ENCODE peak calls at places on chromosomes 7 and 10, in six cellular contexts. One of them, this sample, is unnamed.
A peak's percentile ranks its signal among the peaks of the same experiment; 100 is the strongest.

GRCh38 chr7:65216469-65216868 is 157.2 kb upstream of the ZNF92 start:
- DNase-seq in IMR-90: peak; percentile 16
- DNase-seq in NCI-H748 treated with DMSO at 0.1 percent for 48 hours: peak; percentile 84
- DNase-seq in progenitor cell of endocrine pancreas: peak; percentile 61
- DNase-seq in Panc1: peak; percentile 17
- DNase-seq in kidney epithelial cell: no peak
- DNase-seq in this sample: peak; percentile 12

GRCh38 chr10:484925-485661 is 204.4 kb downstream of the DIP2C start:
- DNase-seq in IMR-90: no peak
- DNase-seq in NCI-H748 treated with DMSO at 0.1 percent for 48 hours: no peak
- DNase-seq in progenitor cell of endocrine pancreas: no peak
- DNase-seq in Panc1: no peak
- DNase-seq in kidney epithelial cell: no peak
- DNase-seq in this sample: no peak

GRCh38 chr10:71483135-71483534 is 86.4 kb downstream of the CDH23 start:
- DNase-seq in IMR-90: no peak
- DNase-seq in NCI-H748 treated with DMSO at 0.1 percent for 48 hours: no peak
- DNase-seq in progenitor cell of endocrine pancreas: no peak
- DNase-seq in Panc1: no peak
- DNase-seq in kidney epithelial cell: no peak
- DNase-seq in this sample: no peak

GRCh38 chr7:47653550-47654351 is 71.8 kb upstream of the TNS3 start:
- DNase-seq in IMR-90: peak; percentile 81
- DNase-seq in NCI-H748 treated with DMSO at 0.1 percent for 48 hours: no peak
- DNase-seq in progenitor cell of endocrine pancreas: no peak
- DNase-seq in Panc1: no peak
- DNase-seq in kidney epithelial cell: no peak
- DNase-seq in this sample: no peak

GRCh38 chr10:89591796-89592271 is 53.2 kb downstream of the PANK1 start:
- DNase-seq in IMR-90: peak; percentile 32
- DNase-seq in NCI-H748 treated with DMSO at 0.1 percent for 48 hours: no peak
- DNase-seq in progenitor cell of endocrine pancreas: no peak
- DNase-seq in Panc1: no peak
- DNase-seq in kidney epithelial cell: no peak
- DNase-seq in this sample: peak; percentile 54

GRCh38 chr7:14846405-14846804 is 56.1 kb downstream of the DGKB start:
- DNase-seq in IMR-90: no peak
- DNase-seq in NCI-H748 treated with DMSO at 0.1 percent for 48 hours: no peak
- DNase-seq in progenitor cell of endocrine pancreas: no peak
- DNase-seq in Panc1: no peak
- DNase-seq in kidney epithelial cell: no peak
- DNase-seq in this sample: no peak

GRCh38 chr10:80528185-80528700 is 9.5 kb upstream of the SH2D4B start:
- DNase-seq in IMR-90: no peak
- DNase-seq in NCI-H748 treated with DMSO at 0.1 percent for 48 hours: no peak
- DNase-seq in progenitor cell of endocrine pancreas: no peak
- DNase-seq in Panc1: no peak
- DNase-seq in kidney epithelial cell: no peak
- DNase-seq in this sample: no peak

GRCh38 chr7:78279035-78279434 is 480.5 kb downstream of the PHTF2 start:
- DNase-seq in IMR-90: peak; percentile 91
- DNase-seq in NCI-H748 treated with DMSO at 0.1 percent for 48 hours: no peak
- DNase-seq in progenitor cell of endocrine pancreas: no peak
- DNase-seq in Panc1: peak; percentile 63
- DNase-seq in kidney epithelial cell: peak; percentile 25
- DNase-seq in this sample: peak; percentile 38

GRCh38 chr7:158868754-158869410 is 12.5 kb downstream of the DYNC2I1 start:
- DNase-seq in IMR-90: no peak
- DNase-seq in NCI-H748 treated with DMSO at 0.1 percent for 48 hours: no peak
- DNase-seq in progenitor cell of endocrine pancreas: no peak
- DNase-seq in Panc1: no peak
- DNase-seq in kidney epithelial cell: no peak
- DNase-seq in this sample: no peak

GRCh38 chr7:75965617-75966016 is 28.8 kb downstream of the TMEM120A start:
- DNase-seq in IMR-90: no peak
- DNase-seq in NCI-H748 treated with DMSO at 0.1 percent for 48 hours: no peak
- DNase-seq in progenitor cell of endocrine pancreas: no peak
- DNase-seq in Panc1: no peak
- DNase-seq in kidney epithelial cell: no peak
- DNase-seq in this sample: no peak

GRCh38 chr10:6513509-6513908 is 66.6 kb downstream of the PRKCQ start:
- DNase-seq in IMR-90: no peak
- DNase-seq in NCI-H748 treated with DMSO at 0.1 percent for 48 hours: no peak
- DNase-seq in progenitor cell of endocrine pancreas: no peak
- DNase-seq in Panc1: no peak
- DNase-seq in kidney epithelial cell: no peak
- DNase-seq in this sample: no peak

GRCh38 chr7:80935971-80936370 is 17.1 kb upstream of the SEMA3C start:
- DNase-seq in IMR-90: no peak
- DNase-seq in NCI-H748 treated with DMSO at 0.1 percent for 48 hours: no peak
- DNase-seq in progenitor cell of endocrine pancreas: no peak
- DNase-seq in Panc1: no peak
- DNase-seq in kidney epithelial cell: no peak
- DNase-seq in this sample: no peak

GRCh38 chr10:131901181-131901829 is 497 bp downstream of the PPP2R2D start:
- DNase-seq in IMR-90: peak; percentile 4
- DNase-seq in NCI-H748 treated with DMSO at 0.1 percent for 48 hours: no peak
- DNase-seq in progenitor cell of endocrine pancreas: peak; percentile 43
- DNase-seq in Panc1: no peak
- DNase-seq in kidney epithelial cell: no peak
- DNase-seq in this sample: no peak

GRCh38 chr10:122504551-122504950 is 43.2 kb downstream of the HTRA1 start:
- DNase-seq in IMR-90: peak; percentile 94
- DNase-seq in NCI-H748 treated with DMSO at 0.1 percent for 48 hours: peak; percentile 6
- DNase-seq in progenitor cell of endocrine pancreas: no peak
- DNase-seq in Panc1: no peak
- DNase-seq in kidney epithelial cell: peak; percentile 70
- DNase-seq in this sample: peak; percentile 62

GRCh38 chr10:106708521-106708920 is 456.0 kb downstream of the SORCS1 start:
- DNase-seq in IMR-90: no peak
- DNase-seq in NCI-H748 treated with DMSO at 0.1 percent for 48 hours: no peak
- DNase-seq in progenitor cell of endocrine pancreas: no peak
- DNase-seq in Panc1: no peak
- DNase-seq in kidney epithelial cell: no peak
- DNase-seq in this sample: no peak

GRCh38 chr10:77629775-77630565 is 7.6 kb downstream of the KCNMA1 start:
- DNase-seq in IMR-90: peak; percentile 36
- DNase-seq in NCI-H748 treated with DMSO at 0.1 percent for 48 hours: no peak
- DNase-seq in progenitor cell of endocrine pancreas: no peak
- DNase-seq in Panc1: no peak
- DNase-seq in kidney epithelial cell: no peak
- DNase-seq in this sample: no peak

GRCh38 chr7:158043461-158044155 is 544.0 kb downstream of the PTPRN2 start:
- DNase-seq in IMR-90: no peak
- DNase-seq in NCI-H748 treated with DMSO at 0.1 percent for 48 hours: no peak
- DNase-seq in progenitor cell of endocrine pancreas: no peak
- DNase-seq in Panc1: no peak
- DNase-seq in kidney epithelial cell: no peak
- DNase-seq in this sample: no peak

GRCh38 chr10:7565871-7566270 is 100.9 kb downstream of the ITIH5 start:
- DNase-seq in IMR-90: no peak
- DNase-seq in NCI-H748 treated with DMSO at 0.1 percent for 48 hours: no peak
- DNase-seq in progenitor cell of endocrine pancreas: no peak
- DNase-seq in Panc1: no peak
- DNase-seq in kidney epithelial cell: no peak
- DNase-seq in this sample: no peak

GRCh38 chr7:2048531-2048930 is 184.2 kb downstream of the MAD1L1 start:
- DNase-seq in IMR-90: no peak
- DNase-seq in NCI-H748 treated with DMSO at 0.1 percent for 48 hours: no peak
- DNase-seq in progenitor cell of endocrine pancreas: no peak
- DNase-seq in Panc1: no peak
- DNase-seq in kidney epithelial cell: no peak
- DNase-seq in this sample: no peak

GRCh38 chr10:104337985-104338735 is at the start of gene ITPRIP:
- DNase-seq in IMR-90: peak; percentile 87
- DNase-seq in NCI-H748 treated with DMSO at 0.1 percent for 48 hours: no peak
- DNase-seq in progenitor cell of endocrine pancreas: peak; percentile 43
- DNase-seq in Panc1: no peak
- DNase-seq in kidney epithelial cell: no peak
- DNase-seq in this sample: no peak

GRCh38 chr10:86042161-86042560 is 324.4 kb downstream of the GRID1 start:
- DNase-seq in IMR-90: no peak
- DNase-seq in NCI-H748 treated with DMSO at 0.1 percent for 48 hours: no peak
- DNase-seq in progenitor cell of endocrine pancreas: no peak
- DNase-seq in Panc1: no peak
- DNase-seq in kidney epithelial cell: no peak
- DNase-seq in this sample: no peak

GRCh38 chr7:80677629-80678028 is 39.2 kb downstream of the CD36 start:
- DNase-seq in IMR-90: peak; percentile 26
- DNase-seq in NCI-H748 treated with DMSO at 0.1 percent for 48 hours: no peak
- DNase-seq in progenitor cell of endocrine pancreas: no peak
- DNase-seq in Panc1: no peak
- DNase-seq in kidney epithelial cell: no peak
- DNase-seq in this sample: no peak

GRCh38 chr7:147833549-147833948 is 757.0 kb upstream of the C7orf33 start:
- DNase-seq in IMR-90: no peak
- DNase-seq in NCI-H748 treated with DMSO at 0.1 percent for 48 hours: no peak
- DNase-seq in progenitor cell of endocrine pancreas: no peak
- DNase-seq in Panc1: no peak
- DNase-seq in kidney epithelial cell: no peak
- DNase-seq in this sample: no peak

GRCh38 chr10:43355749-43356371 is 15.6 kb upstream of the FXYD4 start:
- DNase-seq in IMR-90: no peak
- DNase-seq in NCI-H748 treated with DMSO at 0.1 percent for 48 hours: no peak
- DNase-seq in progenitor cell of endocrine pancreas: no peak
- DNase-seq in Panc1: peak; percentile 70
- DNase-seq in kidney epithelial cell: no peak
- DNase-seq in this sample: no peak

GRCh38 chr10:71877818-71878217 is 26.8 kb upstream of the PSAP start:
- DNase-seq in IMR-90: no peak
- DNase-seq in NCI-H748 treated with DMSO at 0.1 percent for 48 hours: no peak
- DNase-seq in progenitor cell of endocrine pancreas: no peak
- DNase-seq in Panc1: no peak
- DNase-seq in kidney epithelial cell: no peak
- DNase-seq in this sample: no peak

GRCh38 chr7:17448479-17449423 is 150.3 kb downstream of the AHR start:
- DNase-seq in IMR-90: peak; percentile 62
- DNase-seq in NCI-H748 treated with DMSO at 0.1 percent for 48 hours: no peak
- DNase-seq in progenitor cell of endocrine pancreas: no peak
- DNase-seq in Panc1: no peak
- DNase-seq in kidney epithelial cell: no peak
- DNase-seq in this sample: no peak

GRCh38 chr10:119412831-119413737 is 129.4 kb downstream of the RGS10 start:
- DNase-seq in IMR-90: peak; percentile 72
- DNase-seq in NCI-H748 treated with DMSO at 0.1 percent for 48 hours: no peak
- DNase-seq in progenitor cell of endocrine pancreas: no peak
- DNase-seq in Panc1: no peak
- DNase-seq in kidney epithelial cell: no peak
- DNase-seq in this sample: no peak

GRCh38 chr10:16949806-16950205 is 132.6 kb upstream of the RSU1 start:
- DNase-seq in IMR-90: no peak
- DNase-seq in NCI-H748 treated with DMSO at 0.1 percent for 48 hours: no peak
- DNase-seq in progenitor cell of endocrine pancreas: no peak
- DNase-seq in Panc1: no peak
- DNase-seq in kidney epithelial cell: no peak
- DNase-seq in this sample: no peak

GRCh38 chr7:85750454-85750949 is 563.6 kb upstream of the SEMA3D start:
- DNase-seq in IMR-90: peak; percentile 37
- DNase-seq in NCI-H748 treated with DMSO at 0.1 percent for 48 hours: peak; percentile 56
- DNase-seq in progenitor cell of endocrine pancreas: no peak
- DNase-seq in Panc1: peak; percentile 39
- DNase-seq in kidney epithelial cell: no peak
- DNase-seq in this sample: peak; percentile 5

GRCh38 chr10:95580140-95580539 is 19.0 kb upstream of the SORBS1 start:
- DNase-seq in IMR-90: no peak
- DNase-seq in NCI-H748 treated with DMSO at 0.1 percent for 48 hours: no peak
- DNase-seq in progenitor cell of endocrine pancreas: no peak
- DNase-seq in Panc1: no peak
- DNase-seq in kidney epithelial cell: no peak
- DNase-seq in this sample: no peak

GRCh38 chr10:96089670-96090462 is 40.2 kb upstream of the ZNF518A start:
- DNase-seq in IMR-90: peak; percentile 96
- DNase-seq in NCI-H748 treated with DMSO at 0.1 percent for 48 hours: peak; percentile 53
- DNase-seq in progenitor cell of endocrine pancreas: no peak
- DNase-seq in Panc1: peak; percentile 66
- DNase-seq in kidney epithelial cell: peak; percentile 67
- DNase-seq in this sample: peak; percentile 88

GRCh38 chr10:13987472-13987871 is 343.3 kb downstream of the FRMD4A start:
- DNase-seq in IMR-90: peak; percentile 91
- DNase-seq in NCI-H748 treated with DMSO at 0.1 percent for 48 hours: no peak
- DNase-seq in progenitor cell of endocrine pancreas: no peak
- DNase-seq in Panc1: no peak
- DNase-seq in kidney epithelial cell: peak; percentile 73
- DNase-seq in this sample: no peak

GRCh38 chr10:43867667-43868361 is 219.1 kb upstream of the ZNF32 start:
- DNase-seq in IMR-90: peak; percentile 86
- DNase-seq in NCI-H748 treated with DMSO at 0.1 percent for 48 hours: no peak
- DNase-seq in progenitor cell of endocrine pancreas: no peak
- DNase-seq in Panc1: no peak
- DNase-seq in kidney epithelial cell: no peak
- DNase-seq in this sample: no peak

GRCh38 chr10:13184726-13185514 is 23.6 kb downstream of the MCM10 start:
- DNase-seq in IMR-90: no peak
- DNase-seq in NCI-H748 treated with DMSO at 0.1 percent for 48 hours: no peak
- DNase-seq in progenitor cell of endocrine pancreas: no peak
- DNase-seq in Panc1: no peak
- DNase-seq in kidney epithelial cell: no peak
- DNase-seq in this sample: peak; percentile 11

GRCh38 chr7:34652784-34653183 is 5.2 kb upstream of the NPSR1 start:
- DNase-seq in IMR-90: no peak
- DNase-seq in NCI-H748 treated with DMSO at 0.1 percent for 48 hours: no peak
- DNase-seq in progenitor cell of endocrine pancreas: no peak
- DNase-seq in Panc1: no peak
- DNase-seq in kidney epithelial cell: no peak
- DNase-seq in this sample: peak; percentile 24

GRCh38 chr10:113326160-113327111 is 226.4 kb upstream of the HABP2 start:
- DNase-seq in IMR-90: peak; percentile 81
- DNase-seq in NCI-H748 treated with DMSO at 0.1 percent for 48 hours: no peak
- DNase-seq in progenitor cell of endocrine pancreas: no peak
- DNase-seq in Panc1: peak; percentile 47
- DNase-seq in kidney epithelial cell: peak; percentile 66
- DNase-seq in this sample: no peak

GRCh38 chr10:132207536-132208488 is 21.1 kb downstream of the DPYSL4 start:
- DNase-seq in IMR-90: no peak
- DNase-seq in NCI-H748 treated with DMSO at 0.1 percent for 48 hours: no peak
- DNase-seq in progenitor cell of endocrine pancreas: no peak
- DNase-seq in Panc1: no peak
- DNase-seq in kidney epithelial cell: no peak
- DNase-seq in this sample: no peak

GRCh38 chr10:70592186-70592735 is 10.3 kb downstream of the PRF1 start:
- DNase-seq in IMR-90: no peak
- DNase-seq in NCI-H748 treated with DMSO at 0.1 percent for 48 hours: no peak
- DNase-seq in progenitor cell of endocrine pancreas: no peak
- DNase-seq in Panc1: no peak
- DNase-seq in kidney epithelial cell: no peak
- DNase-seq in this sample: no peak

GRCh38 chr7:2553831-2554581 is 1.3 kb downstream of the BRAT1 start:
- DNase-seq in IMR-90: no peak
- DNase-seq in NCI-H748 treated with DMSO at 0.1 percent for 48 hours: no peak
- DNase-seq in progenitor cell of endocrine pancreas: no peak
- DNase-seq in Panc1: no peak
- DNase-seq in kidney epithelial cell: no peak
- DNase-seq in this sample: no peak

GRCh38 chr10:11794566-11794965 is 28.6 kb upstream of the PROSER2 start:
- DNase-seq in IMR-90: no peak
- DNase-seq in NCI-H748 treated with DMSO at 0.1 percent for 48 hours: no peak
- DNase-seq in progenitor cell of endocrine pancreas: no peak
- DNase-seq in Panc1: no peak
- DNase-seq in kidney epithelial cell: peak; percentile 42
- DNase-seq in this sample: no peak

This sample was measured in retinal pigment epithelial cell.